ENCODE peak calls at places on chromosomes 7 and 10, in six cellular contexts. G, U, H, P, A and F are unnamed samples.

GRCh38 chr7:120735791-120736190 is 122.2 kb downstream of the TSPAN12 start:
- DNase-seq in G (no peak), U (no peak), H (no peak), P (no peak), A (no peak), F (no peak)

GRCh38 chr10:5591336-5591824 is 66.6 kb downstream of the CALML3 start:
- DNase-seq in G (no peak), U (no peak), H (no peak), P (no peak), A (no peak), F (no peak)

GRCh38 chr7:156131881-156132280 is 319.6 kb upstream of the SHH start:
- DNase-seq in G (no peak), U (no peak), H (no peak), P (no peak), A (no peak), F (no peak)

GRCh38 chr10:86691333-86692022 is 23.2 kb downstream of the LDB3 start:
- DNase-seq in G (no peak), U (no peak), H (no peak), P (no peak), A (no peak), F (no peak)

GRCh38 chr7:18455644-18456043 is 39.9 kb upstream of the HDAC9 start:
- DNase-seq in G (no peak), U (no peak), H (no peak), P (no peak), A (no peak), F (no peak)

GRCh38 chr7:102425639-102426267 is 7.6 kb upstream of the ORAI2 start:
- DNase-seq in G (peak; percentile 93), U (no peak), H (peak; percentile 38), P (no peak), A (no peak), F (no peak)

GRCh38 chr7:18889436-18889835 is 228.0 kb downstream of the TWIST1 start:
- DNase-seq in G (no peak), U (no peak), H (no peak), P (no peak), A (no peak), F (no peak)

GRCh38 chr7:98754041-98754479 is 115.8 kb downstream of the TMEM130 start:
- DNase-seq in G (no peak), U (peak; percentile 51), H (peak; percentile 36), P (peak; percentile 14), A (no peak), F (no peak)

GRCh38 chr10:114453576-114453975 is 49.3 kb upstream of the AFAP1L2 start:
- DNase-seq in G (no peak), U (no peak), H (no peak), P (no peak), A (no peak), F (no peak)

GRCh38 chr10:118041316-118041715 is 5.4 kb downstream of the RAB11FIP2 start:
- DNase-seq in G (no peak), U (no peak), H (no peak), P (no peak), A (no peak), F (no peak)

GRCh38 chr7:158164101-158165095 is 423.2 kb downstream of the PTPRN2 start:
- DNase-seq in G (no peak), U (no peak), H (no peak), P (no peak), A (no peak), F (no peak)

GRCh38 chr7:48643420-48644013 is 280.8 kb upstream of the CDC14C start:
- DNase-seq in G (no peak), U (no peak), H (no peak), P (no peak), A (no peak), F (no peak)